ENCODE peak calls at places on chromosomes 2 and 18, in eight cellular contexts. I is activated T-cell treated with anti-CD3 and anti-CD28 coated beads for 1 hour; F is stimulated activated CD8-positive, alpha-beta memory T cell treated with anti-CD3 and anti-CD28 coated beads, Interleukin-4, amount 100 ng/mL, for 1 hour; E is transverse colon; R is GM06990; J is stimulated activated naive CD4-positive, alpha-beta T cell treated with Interleukin-2 at 50 U/mL for 16 hours; K is H7; M is A549. N is an unnamed sample.

GRCh38 chr18:55161966-55162365 is 202.7 kb upstream of the CCDC68 start:
- DNase-seq in I (no peak), F (no peak), E (no peak), R (no peak), J (no peak), K (no peak), M (no peak), N (no peak)

GRCh38 chr2:203451686-203452085 is 83.4 kb downstream of the RAPH1 start:
- DNase-seq in I (no peak), F (no peak), E (no peak), R (no peak), J (no peak), K (no peak), M (no peak), N (no peak)

GRCh38 chr2:71935291-71935848 is 212.3 kb downstream of the CYP26B1 start:
- DNase-seq in I (no peak), F (no peak), E (peak), R (no peak), J (no peak), K (no peak), M (no peak), N (peak)

GRCh38 chr2:29113891-29114321 is 1.3 kb upstream of the CLIP4 start:
- DNase-seq in I (no peak), F (no peak), E (peak), R (peak), J (no peak), K (no peak), M (peak), N (peak)

GRCh38 chr2:183752571-183752970 is 628.3 kb downstream of the NUP35 start:
- DNase-seq in I (no peak), F (no peak), E (no peak), R (no peak), J (no peak), K (no peak), M (no peak), N (no peak)

GRCh38 chr18:21735452-21736015 is 5.1 kb upstream of the MIB1 start:
- DNase-seq in I (peak), F (peak), E (peak), R (no peak), J (peak), K (peak), M (no peak), N (peak)

GRCh38 chr18:45997689-45998088 is 30.6 kb upstream of the EPG5 start:
- DNase-seq in I (peak), F (no peak), E (no peak), R (no peak), J (no peak), K (peak), M (no peak), N (no peak)

GRCh38 chr2:157179706-157180105 is 77.8 kb upstream of the GALNT5 start:
- DNase-seq in I (no peak), F (no peak), E (no peak), R (no peak), J (no peak), K (no peak), M (no peak), N (no peak)

N was measured in mucosa of descending colon.